ENCODE peak calls at places on chromosomes 12 and 14, in five cellular contexts. Y is A549, H is HepG2, Z is upper lobe of right lung, R is IMR-90. M is an unnamed sample. For H3K4me1, the result is how much of the 10 kb centered on the place peaks cover.

GRCh38 chr14:93346926-93347721 is at the start of gene COX8C:
- DNase-seq in Y (no peak), H (no peak), Z (no peak), R (no peak), M (no peak)

GRCh38 chr14:34951286-34951685 is 31.5 kb upstream of the SRP54 start:
- DNase-seq in Y (no peak), H (no peak), Z (no peak), R (peak), M (no peak)

GRCh38 chr12:49066120-49066519 is 3.7 kb downstream of the RHEBL1 start:
- DNase-seq in Y (no peak), H (no peak), Z (no peak), R (no peak), M (no peak)

GRCh38 chr14:56650075-56650474 is 70.5 kb downstream of the TMEM260 start:
- DNase-seq in Y (no peak), H (no peak), Z (no peak), R (no peak), M (no peak)

GRCh38 chr14:34536951-34537676 is 2.4 kb downstream of the EAPP start:
- DNase-seq in Y (no peak), H (no peak), Z (peak), R (peak), M (no peak)

GRCh38 chr12:130838284-130838950 is 633 bp downstream of the STX2 start:
- DNase-seq in Y (peak), H (peak), Z (no peak), R (no peak), M (no peak)

GRCh38 chr12:112122823-112123690 is 2.3 kb upstream of the TRAFD1 start:
- DNase-seq in Y (no peak), H (peak), Z (no peak), R (peak), M (no peak)

GRCh38 chr14:39393289-39393688 is 38.9 kb downstream of the FBXO33 start:
- DNase-seq in Y (no peak), H (no peak), Z (no peak), R (no peak), M (no peak)

GRCh38 chr12:28933176-28933575 is 215.9 kb upstream of the FAR2 start:
- DNase-seq in Y (no peak), H (no peak), Z (no peak), R (no peak), M (no peak)

GRCh38 chr14:86168376-86168775 is 638.4 kb downstream of the FLRT2 start:
- DNase-seq in Y (no peak), H (no peak), Z (no peak), R (no peak), M (no peak)

GRCh38 chr14:33901429-33902155 is 49.3 kb downstream of the EGLN3 start:
- DNase-seq in Y (no peak), H (no peak), Z (no peak), R (no peak), M (no peak)

GRCh38 chr14:100589071-100589759 is 2.0 kb upstream of the BEGAIN start:
- DNase-seq in Y (no peak), H (no peak), Z (peak), R (no peak), M (no peak)

GRCh38 chr12:89333564-89334252 is 18.6 kb downstream of the DUSP6 start:
- DNase-seq in Y (no peak), H (no peak), Z (no peak), R (no peak), M (no peak)

GRCh38 chr12:15186593-15186992 is 34.6 kb downstream of the RERG start:
- DNase-seq in Y (no peak), H (no peak), Z (no peak), R (no peak), M (no peak)

GRCh38 chr12:107288414-107289125 is 195.2 kb upstream of the CRY1 start:
- DNase-seq in Y (no peak), H (no peak), Z (no peak), R (no peak), M (no peak)

GRCh38 chr12:55842681-55843429 is at the start of gene MMP19:
- DNase-seq in Y (no peak), H (peak), Z (no peak), R (peak), M (no peak)

GRCh38 chr14:103627073-103628025 is 1.7 kb upstream of the KLC1 start:
- DNase-seq in Y (no peak), H (no peak), Z (no peak), R (no peak), M (no peak)

GRCh38 chr14:70754989-70755388 is 54.3 kb downstream of the MAP3K9 start:
- DNase-seq in Y (no peak), H (peak), Z (peak), R (no peak), M (no peak)

GRCh38 chr12:27610380-27610779 is 85.9 kb upstream of the REP15 start:
- DNase-seq in Y (no peak), H (no peak), Z (no peak), R (peak), M (no peak)

GRCh38 chr12:27608890-27609289 is 84.9 kb downstream of the PPFIBP1 start:
- DNase-seq in Y (no peak), H (no peak), Z (no peak), R (no peak), M (no peak)

GRCh38 chr12:27604431-27604830 is 80.4 kb downstream of the PPFIBP1 start:
- DNase-seq in Y (no peak), H (no peak), Z (no peak), R (no peak), M (no peak)

GRCh38 chr12:27607611-27608010 is 83.6 kb downstream of the PPFIBP1 start:
- DNase-seq in Y (no peak), H (no peak), Z (no peak), R (no peak), M (no peak)

DNA sequence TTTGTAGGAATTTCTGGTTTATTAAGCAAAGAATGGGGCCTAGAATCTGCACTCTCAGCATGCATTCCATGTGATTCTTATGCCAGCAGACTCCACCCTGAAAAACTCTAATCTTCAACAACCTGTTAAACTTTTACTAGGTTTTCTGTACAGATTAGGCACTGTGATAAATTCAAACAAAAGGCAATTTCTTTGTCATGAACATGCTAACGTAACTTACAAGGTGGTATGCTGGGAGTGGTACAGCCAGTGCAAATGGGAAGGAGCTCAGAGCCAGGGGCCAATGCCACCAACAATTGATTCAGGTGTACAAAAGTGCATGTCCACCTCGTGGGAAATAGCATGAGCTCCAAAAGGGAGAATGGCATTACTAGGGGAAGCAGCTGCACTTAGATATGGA is 83.0 kb downstream of the PPFIBP1 start:
- DNase-seq in Y (no peak), H (peak), Z (no peak), R (no peak), M (no peak)
- H3K4me1 ChIP-seq in Y (under half), H (under half), Z (under half), R (under half), M (under half)

GRCh38 chr12:104985206-104985605 is 910 bp upstream of the NOPCHAP1 start:
- DNase-seq in Y (no peak), H (peak), Z (no peak), R (no peak), M (no peak)
- H3K4me1 ChIP-seq in Y (under half), H (under half), Z (under half), R (under half), M (under half)

GRCh38 chr14:64955297-64955696 is 12.8 kb upstream of the GPX2 start:
- DNase-seq in Y (no peak), H (no peak), Z (peak), R (no peak), M (no peak)
- H3K4me1 ChIP-seq in Y (under half), H (under half), Z (under half), R (under half), M (under half)

GRCh38 chr14:61335876-61336275 is 14.5 kb downstream of the PRKCH start:
- DNase-seq in Y (no peak), H (no peak), Z (no peak), R (no peak), M (no peak)
- H3K4me1 ChIP-seq in Y (under half), H (under half), Z (under half), R (under half), M (half or more)

GRCh38 chr12:120199025-120199424 is 1.9 kb downstream of the RPLP0 start:
- DNase-seq in Y (no peak), H (no peak), Z (no peak), R (no peak), M (no peak)

GRCh38 chr12:120196363-120196762 is 1.8 kb upstream of the GCN1 start:
- DNase-seq in Y (no peak), H (no peak), Z (no peak), R (no peak), M (no peak)

GRCh38 chr12:120199595-120200306 is 1.2 kb downstream of the RPLP0 start:
- DNase-seq in Y (no peak), H (no peak), Z (no peak), R (peak), M (no peak)

GRCh38 chr12:120194534-120195395 is at the start of gene GCN1:
- DNase-seq in Y (peak), H (peak), Z (peak), R (peak), M (peak)

DNA sequence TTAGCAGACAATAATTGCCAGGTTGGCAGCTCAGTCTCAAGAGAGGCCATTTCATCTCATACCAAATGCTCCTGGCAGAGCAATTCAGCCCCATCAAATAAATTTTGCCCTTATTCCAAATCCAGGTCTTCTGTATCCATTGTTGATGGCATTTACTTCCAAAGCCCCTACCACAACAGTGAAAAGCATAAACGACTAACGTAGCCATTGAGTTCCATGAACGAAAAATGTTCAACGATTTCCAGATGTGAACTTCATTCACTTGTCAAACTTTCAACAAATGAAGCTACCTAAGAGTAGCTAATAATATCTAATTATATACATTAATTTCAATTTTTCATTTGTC is 3.0 kb upstream of the GCN1 start:
- DNase-seq in Y (no peak), H (no peak), Z (no peak), R (no peak), M (no peak)
- H3K4me1 ChIP-seq in Y (half or more), H (half or more), Z (under half), R (under half), M (half or more)

GRCh38 chr14:89365071-89365801 is 51.8 kb downstream of the FOXN3 start:
- DNase-seq in Y (no peak), H (no peak), Z (no peak), R (peak), M (peak)
- H3K4me1 ChIP-seq in Y (under half), H (half or more), Z (under half), R (under half), M (under half)

M was measured in CD8-positive, alpha-beta memory T cell.